ENCODE peak calls at places on chromosomes 5 and 9, in seven cellular contexts. A is hypothalamus, W is stomach, N is fibroblast of lung, Z is trophoblast cell, U is D341Med, T is brain pericyte. O is an unnamed sample.
A peak's percentile ranks its signal among the peaks of the same experiment; 100 is the strongest.

GRCh38 chr9:110994771-110995241 is 43.5 kb downstream of the LPAR1 start:
- DNase-seq in U (no peak), Z (no peak), N (peak; percentile 82), T (peak; percentile 67), A (no peak), W (no peak), O (no peak)

GRCh38 chr5:58898538-58898937 is 315.7 kb downstream of the RAB3C start:
- DNase-seq in Z (no peak), N (no peak), W (no peak), U (no peak), T (no peak), A (no peak), O (no peak)

GRCh38 chr5:122311888-122312669 is at the start of gene SNCAIP:
- DNase-seq in N (peak; percentile 41), U (peak; percentile 63), A (peak; percentile 45), T (no peak), Z (peak; percentile 24), W (peak; percentile 40), O (peak; percentile 36)

GRCh38 chr9:126722922-126723806 is 81.7 kb upstream of the ZBTB43 start:
- DNase-seq in T (no peak), A (no peak), W (peak; percentile 55), Z (no peak), U (peak; percentile 58), N (no peak), O (no peak)

GRCh38 chr9:125409217-125409636 is 147.6 kb downstream of the GAPVD1 start:
- DNase-seq in T (no peak), A (no peak), Z (no peak), U (no peak), N (no peak), W (no peak), O (no peak)

GRCh38 chr5:173923236-173924104 is 35.3 kb downstream of the CPEB4 start:
- DNase-seq in A (no peak), U (no peak), N (no peak), T (no peak), W (no peak), Z (no peak), O (peak; percentile 49)

GRCh38 chr5:166566725-166567124 is 1724.7 kb upstream of the WWC1 start:
- DNase-seq in U (no peak), W (no peak), A (no peak), T (no peak), Z (no peak), N (no peak), O (no peak)

GRCh38 chr5:42571626-42571960 is 148.4 kb downstream of the GHR start:
- DNase-seq in T (no peak), A (no peak), U (no peak), Z (no peak), W (no peak), N (no peak), O (no peak)

GRCh38 chr9:2872307-2872940 is 28.5 kb upstream of the PUM3 start:
- DNase-seq in U (peak; percentile 59), N (peak; percentile 15), Z (no peak), A (no peak), W (no peak), T (no peak), O (peak; percentile 47)

GRCh38 chr9:73575071-73575470 is 423.4 kb downstream of the ANXA1 start:
- DNase-seq in N (no peak), T (no peak), W (no peak), U (no peak), A (no peak), Z (no peak), O (no peak)

GRCh38 chr5:39427225-39427624 is 2.4 kb upstream of the DAB2 start:
- DNase-seq in Z (no peak), A (no peak), W (no peak), U (no peak), N (peak; percentile 30), T (no peak), O (peak; percentile 50)

GRCh38 chr9:87543251-87543650 is 45.6 kb downstream of the DAPK1 start:
- DNase-seq in N (no peak), U (no peak), W (no peak), Z (no peak), T (no peak), A (no peak), O (peak; percentile 50)

GRCh38 chr5:79858097-79858723 is 132.9 kb downstream of the MTX3 start:
- DNase-seq in N (peak; percentile 62), W (peak; percentile 81), Z (peak; percentile 56), U (peak; percentile 59), T (peak; percentile 15), A (peak; percentile 25), O (peak; percentile 74)

GRCh38 chr5:76615759-76616158 is 7.4 kb downstream of the F2RL2 start:
- DNase-seq in Z (no peak), N (no peak), T (no peak), U (no peak), W (no peak), A (no peak), O (no peak)

GRCh38 chr9:126093771-126094170 is 232.9 kb upstream of the MVB12B start:
- DNase-seq in A (no peak), Z (no peak), U (no peak), T (no peak), W (no peak), N (no peak), O (no peak)

GRCh38 chr9:136287960-136288753 is 15.7 kb downstream of the CCDC187 start:
- DNase-seq in A (no peak), N (no peak), W (no peak), T (no peak), U (no peak), Z (no peak), O (no peak)

GRCh38 chr5:179486596-179487051 is 63.7 kb upstream of the RUFY1 start:
- DNase-seq in U (no peak), Z (no peak), A (peak; percentile 5), W (no peak), N (peak; percentile 60), T (no peak), O (peak; percentile 38)

GRCh38 chr5:10647640-10648039 is 83.8 kb downstream of the ANKRD33B start:
- DNase-seq in T (no peak), U (no peak), W (peak; percentile 14), Z (no peak), A (no peak), N (no peak), O (no peak)

GRCh38 chr5:51273871-51274270 is 109.4 kb upstream of the ISL1 start:
- DNase-seq in N (no peak), U (no peak), A (no peak), T (no peak), Z (no peak), W (no peak), O (no peak)

O was measured in fibroblast of pulmonary artery.